ENCODE peak calls at places on chromosomes 5 and 9, in four cellular contexts. R is ascending aorta, Q is PC-9, F is left ventricle myocardium inferior. P is an unnamed sample.

GRCh38 chr5:133870661-133871060 is 97.8 kb downstream of the C5orf15 start:
- DNase-seq in Q (peak; percentile 46), R (no peak), F (no peak), P (no peak)

GRCh38 chr9:6024035-6024554 is 8.7 kb upstream of the RANBP6 start:
- DNase-seq in Q (no peak), R (no peak), F (no peak), P (no peak)

GRCh38 chr5:123436201-123436600 is 13.0 kb upstream of the CEP120 start:
- DNase-seq in F (no peak), Q (no peak), R (no peak), P (no peak)

GRCh38 chr9:135655317-135656003 is 7.6 kb upstream of the LCN9 start:
- DNase-seq in F (no peak), Q (no peak), R (no peak), P (no peak)

GRCh38 chr5:77356740-77357139 is 135.4 kb downstream of the WDR41 start:
- DNase-seq in F (no peak), Q (peak; percentile 56), R (no peak), P (no peak)

GRCh38 chr9:15357050-15357653 is 50.1 kb upstream of the TTC39B start:
- DNase-seq in R (no peak), F (no peak), Q (peak; percentile 45), P (no peak)

GRCh38 chr9:72665421-72665820 is 144.0 kb downstream of the TMC1 start:
- DNase-seq in Q (peak; percentile 37), R (no peak), F (no peak), P (no peak)

GRCh38 chr5:118989816-118990215 is 1.5 kb upstream of the DTWD2 start:
- DNase-seq in R (no peak), F (no peak), Q (no peak), P (no peak)

GRCh38 chr5:179887802-179888201 is 19.9 kb downstream of the TBC1D9B start:
- DNase-seq in R (no peak), F (no peak), Q (no peak), P (no peak)

GRCh38 chr9:8436791-8437190 is 637.2 kb upstream of the DMAC1 start:
- DNase-seq in Q (no peak), R (no peak), F (no peak), P (no peak)

GRCh38 chr5:103505581-103506305 is 56.8 kb downstream of the NUDT12 start:
- DNase-seq in Q (no peak), R (no peak), F (no peak), P (no peak)

GRCh38 chr9:121691890-121692289 is 40.5 kb downstream of the DAB2IP start:
- DNase-seq in R (no peak), Q (no peak), F (no peak), P (no peak)

GRCh38 chr5:78757269-78758053 is 108.9 kb upstream of the LHFPL2 start:
- DNase-seq in F (peak; percentile 26), Q (no peak), R (no peak), P (no peak)

GRCh38 chr5:147472669-147473131 is 37.2 kb downstream of the DPYSL3 start:
- DNase-seq in F (no peak), R (no peak), Q (no peak), P (no peak)

GRCh38 chr9:97873877-97874276 is 20.9 kb downstream of the FOXE1 start:
- DNase-seq in F (no peak), R (no peak), Q (peak; percentile 69), P (no peak)

GRCh38 chr5:116466740-116467139 is 107.9 kb downstream of the SEMA6A start:
- DNase-seq in R (no peak), F (no peak), Q (no peak), P (no peak)

GRCh38 chr5:136810198-136810823 is 445.0 kb upstream of the TRPC7 start:
- DNase-seq in R (no peak), F (no peak), Q (peak; percentile 48), P (no peak)

GRCh38 chr9:136048560-136049411 is 46.3 kb downstream of the NACC2 start:
- DNase-seq in Q (no peak), R (no peak), F (no peak), P (no peak)

GRCh38 chr9:77843088-77843985 is 188.3 kb downstream of the GNAQ start:
- DNase-seq in R (no peak), Q (no peak), F (no peak), P (no peak)

GRCh38 chr5:142697356-142697807 is 11.5 kb upstream of the FGF1 start:
- DNase-seq in Q (no peak), R (no peak), F (peak; percentile 67), P (no peak)

GRCh38 chr5:10387690-10388089 is 34.2 kb downstream of the MARCHF6 start:
- DNase-seq in F (no peak), Q (no peak), R (no peak), P (no peak)

GRCh38 chr5:142222235-142222880 is 102.5 kb downstream of the SPRY4 start:
- DNase-seq in F (no peak), Q (no peak), R (no peak), P (no peak)

GRCh38 chr9:81113408-81114124 is 575.8 kb downstream of the TLE1 start:
- DNase-seq in R (no peak), F (no peak), Q (no peak), P (no peak)

GRCh38 chr9:110320651-110321050 is 17.0 kb downstream of the TXNDC8 start:
- DNase-seq in F (no peak), Q (no peak), R (no peak), P (no peak)

GRCh38 chr5:44714871-44715580 is 93.7 kb upstream of the MRPS30 start:
- DNase-seq in Q (no peak), F (no peak), R (no peak), P (no peak)

GRCh38 chr5:96336351-96336985 is 96.6 kb downstream of the PCSK1 start:
- DNase-seq in R (no peak), Q (peak; percentile 76), F (no peak), P (no peak)

GRCh38 chr9:98010450-98010849 is 27.3 kb downstream of the ANP32B start:
- DNase-seq in R (no peak), F (no peak), Q (peak; percentile 59), P (no peak)

GRCh38 chr5:134184155-134185135 is 7.7 kb upstream of the SKP1 start:
- DNase-seq in R (no peak), F (peak; percentile 50), Q (peak; percentile 39), P (no peak)

GRCh38 chr9:3467593-3468219 is 58.1 kb downstream of the RFX3 start:
- DNase-seq in Q (no peak), R (peak; percentile 11), F (peak; percentile 42), P (no peak)

GRCh38 chr9:6449086-6449485 is 36.1 kb downstream of the UHRF2 start:
- DNase-seq in Q (no peak), F (no peak), R (no peak), P (no peak)

GRCh38 chr5:180213256-180213600 is 4.2 kb upstream of the RASGEF1C start:
- DNase-seq in Q (no peak), F (no peak), R (no peak), P (no peak)

GRCh38 chr5:98513378-98513777 is 260.1 kb upstream of the RGMB start:
- DNase-seq in F (no peak), R (no peak), Q (no peak), P (no peak)

GRCh38 chr9:98552306-98552705 is 156.4 kb downstream of the GABBR2 start:
- DNase-seq in F (no peak), R (no peak), Q (peak; percentile 89), P (peak; percentile 62)

GRCh38 chr5:74624009-74624408 is 16.5 kb downstream of the ENC1 start:
- DNase-seq in R (no peak), F (no peak), Q (no peak), P (no peak)

GRCh38 chr9:99171225-99172128 is 50.3 kb downstream of the ALG2 start:
- DNase-seq in Q (no peak), R (no peak), F (no peak), P (no peak)

GRCh38 chr5:176365663-176366574 is 632 bp downstream of the ARL10 start:
- DNase-seq in F (peak; percentile 64), Q (no peak), R (no peak), P (no peak)

DNA sequence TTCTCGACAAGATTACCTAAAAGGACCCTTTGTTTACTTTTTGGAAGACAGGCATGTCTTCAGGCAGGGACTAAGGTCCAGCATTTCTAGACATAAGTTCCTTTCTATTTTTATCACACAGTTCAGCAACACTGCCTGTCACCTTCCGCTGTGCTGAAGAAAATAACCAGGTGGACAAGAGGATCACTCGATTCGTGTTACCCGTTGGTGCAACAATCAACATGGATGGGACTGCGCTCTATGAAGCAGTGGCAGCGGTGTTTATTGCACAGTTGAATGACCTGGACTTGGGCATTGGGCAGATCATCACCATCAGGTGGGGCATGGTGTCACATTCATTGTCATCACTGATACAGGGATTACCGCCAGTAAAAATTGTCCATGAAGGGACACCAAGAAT is 85.6 kb upstream of the PLPP6 start:
- DNase-seq in F (no peak), Q (no peak), R (no peak), P (no peak)
- H3K4me1 ChIP-seq in F (peaks cover 7% of the 10 kb centered on the region), Q (no peaks in the 10 kb centered on the region), R (peaks cover 2% of the 10 kb centered on the region), P (no peaks in the 10 kb centered on the region)

DNA sequence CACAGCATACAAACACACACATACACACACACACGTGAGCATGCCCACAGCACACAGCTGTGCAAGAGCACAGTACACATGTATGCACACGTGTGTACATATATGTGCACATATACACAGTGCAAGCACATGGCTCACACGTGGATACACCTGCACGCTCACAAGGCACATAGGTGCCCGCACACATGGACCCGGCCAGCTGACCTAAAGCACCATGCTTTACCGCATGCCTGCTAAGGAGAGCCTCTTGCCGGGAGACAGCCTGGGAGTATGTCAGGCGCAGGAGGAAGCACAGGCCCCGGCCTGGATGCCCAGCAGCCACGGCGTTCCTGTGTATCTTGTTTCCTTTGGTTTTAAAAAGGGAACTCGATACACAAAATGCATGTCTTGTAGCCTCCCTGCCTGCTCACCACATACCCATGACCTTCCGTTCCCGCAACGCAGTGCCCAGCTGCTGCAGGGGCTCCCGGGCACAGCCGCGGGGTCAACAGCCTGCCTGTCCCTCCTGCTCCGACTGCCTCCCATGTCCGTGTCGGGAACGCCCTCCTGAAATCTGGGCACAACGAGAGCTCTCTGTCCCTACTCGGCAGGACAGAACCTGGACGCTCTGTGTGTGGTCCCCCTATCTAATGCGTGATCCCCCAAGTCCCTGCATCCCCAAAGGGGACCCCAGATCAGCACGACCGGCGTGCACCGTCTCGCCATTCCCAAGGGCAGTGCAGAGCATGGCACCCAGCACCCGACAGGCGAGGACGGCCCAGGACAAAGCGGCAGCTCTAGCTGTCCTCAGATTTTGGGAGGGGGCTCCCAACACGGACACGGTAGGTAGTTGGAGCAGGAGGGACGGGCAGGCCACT is 3.6 kb downstream of the SLC12A7 start:
- DNase-seq in Q (no peak), R (no peak), F (no peak), P (no peak)
- H3K4me1 ChIP-seq in Q (peaks cover 18% of the 10 kb centered on the region), R (peaks cover 4% of the 10 kb centered on the region), F (peaks cover 88% of the 10 kb centered on the region), P (peaks cover 61% of the 10 kb centered on the region)

GRCh38 chr9:127522727-127523126 is 71.4 kb downstream of the LRSAM1 start:
- DNase-seq in F (no peak), Q (peak; percentile 87), R (no peak), P (no peak)
- H3K4me1 ChIP-seq in F (peaks cover 88% of the 10 kb centered on the region), Q (peaks cover 54% of the 10 kb centered on the region), R (peaks cover 14% of the 10 kb centered on the region), P (peaks cover 65% of the 10 kb centered on the region)

GRCh38 chr5:38535281-38535750 is 21.1 kb downstream of the LIFR start:
- DNase-seq in R (no peak), F (no peak), Q (no peak), P (no peak)
- H3K4me1 ChIP-seq in R (no peaks in the 10 kb centered on the region), F (peaks cover 98% of the 10 kb centered on the region), Q (no peaks in the 10 kb centered on the region), P (peaks cover 27% of the 10 kb centered on the region)

GRCh38 chr9:126745574-126746411 is 59.0 kb upstream of the ZBTB43 start:
- DNase-seq in Q (no peak), F (no peak), R (no peak), P (no peak)
- H3K4me1 ChIP-seq in Q (no peaks in the 10 kb centered on the region), F (no peaks in the 10 kb centered on the region), R (no peaks in the 10 kb centered on the region), P (no peaks in the 10 kb centered on the region)

P was measured in vagina.